ENCODE peak calls at places on chromosomes 3 and 15, in four cellular contexts. O is pancreas, Z is A549, A is fibroblast of lung. W is an unnamed sample.

GRCh38 chr3:113002676-113003075 is 11.9 kb downstream of the GTPBP8 start:
- DNase-seq in Z (no peak), O (no peak), A (no peak), W (peak)

GRCh38 chr15:61050844-61051569 is 178.1 kb downstream of the RORA start:
- DNase-seq in O (no peak), A (no peak), Z (no peak), W (no peak)

GRCh38 chr3:129052675-129053074 is 7.9 kb upstream of the GP9 start:
- DNase-seq in O (peak), A (no peak), Z (no peak), W (no peak)

GRCh38 chr3:13839253-13839652 is 40.6 kb downstream of the WNT7A start:
- DNase-seq in O (no peak), A (no peak), Z (no peak), W (no peak)

GRCh38 chr3:11005686-11006256 is 13.2 kb downstream of the SLC6A1 start:
- DNase-seq in Z (no peak), O (no peak), A (no peak), W (no peak)

GRCh38 chr15:76169013-76169412 is 109.2 kb downstream of the TMEM266 start:
- DNase-seq in O (no peak), A (no peak), Z (no peak), W (no peak)

GRCh38 chr3:10160925-10161324 is 3.8 kb upstream of the IRAK2 start:
- DNase-seq in O (no peak), Z (no peak), A (no peak), W (no peak)

GRCh38 chr15:56242576-56243116 is 1.0 kb downstream of the RFX7 start:
- DNase-seq in A (peak), Z (no peak), O (no peak), W (no peak)

GRCh38 chr3:159200176-159200575 is 398.3 kb downstream of the MFSD1 start:
- DNase-seq in O (no peak), Z (no peak), A (no peak), W (no peak)

GRCh38 chr3:123122525-123123315 is 55.9 kb downstream of the PDIA5 start:
- DNase-seq in Z (no peak), O (no peak), A (peak), W (no peak)

GRCh38 chr3:126208618-126209256 is 28.4 kb upstream of the ALDH1L1 start:
- DNase-seq in O (peak), Z (peak), A (peak), W (no peak)

GRCh38 chr3:42123012-42123581 is 31.9 kb downstream of the TRAK1 start:
- DNase-seq in O (no peak), Z (no peak), A (no peak), W (no peak)
- H3K4me3 ChIP-seq in O (no peak), Z (no peak), A (no peak), W (no peak)

GRCh38 chr3:138359549-138360271 is 11.3 kb downstream of the MRAS start:
- DNase-seq in A (no peak), O (no peak), Z (no peak), W (no peak)

GRCh38 chr3:138360272-138361192 is 12.2 kb downstream of the MRAS start:
- DNase-seq in Z (no peak), A (no peak), O (no peak), W (no peak)

GRCh38 chr3:138361561-138361971 is 13.2 kb downstream of the MRAS start:
- DNase-seq in O (no peak), Z (no peak), A (no peak), W (no peak)

GRCh38 chr3:138362536-138362935 is 14.2 kb downstream of the MRAS start:
- DNase-seq in O (no peak), Z (no peak), A (no peak), W (no peak)

GRCh38 chr3:138361193-138361525 is 12.8 kb downstream of the MRAS start:
- DNase-seq in Z (no peak), A (no peak), O (no peak), W (no peak)
- H3K4me3 ChIP-seq in Z (no peak), A (no peak), O (no peak), W (no peak)

GRCh38 chr15:85785887-85786777 is 8.6 kb downstream of the KLHL25 start:
- DNase-seq in A (no peak), Z (peak), O (no peak), W (peak)
- H3K4me3 ChIP-seq in A (no peak), Z (no peak), O (no peak), W (no peak)

DNA sequence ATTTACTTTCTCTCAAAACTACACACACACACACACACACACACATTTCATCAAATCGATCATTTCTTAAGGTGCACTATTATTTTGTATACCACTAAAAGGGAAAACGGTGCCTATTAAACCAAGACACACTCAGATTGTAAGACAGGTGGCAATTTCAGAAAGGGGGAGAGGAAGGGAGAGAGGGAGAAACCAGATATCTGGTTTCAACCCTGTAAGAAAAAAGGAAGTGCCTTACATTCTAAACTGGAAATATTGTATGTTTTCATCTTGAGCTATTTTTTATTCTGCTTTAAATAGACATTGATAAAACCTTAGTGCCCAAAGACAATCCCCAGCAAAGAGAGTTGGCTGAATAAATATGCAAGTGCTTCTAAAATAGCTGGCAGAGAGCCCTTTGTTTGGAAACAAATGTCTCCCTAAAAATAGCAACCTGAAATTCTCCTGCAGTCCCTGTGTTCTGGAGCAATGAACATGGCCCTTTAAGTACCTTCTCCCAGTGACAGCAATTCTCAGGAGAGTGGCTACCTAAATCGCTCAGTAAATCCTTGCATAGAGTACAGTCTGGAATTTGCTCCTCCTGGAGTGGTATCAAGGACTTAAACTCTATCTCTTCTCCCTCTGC is 85.7 kb downstream of the RARB start:
- DNase-seq in O (no peak), A (no peak), Z (no peak), W (no peak)
- H3K4me3 ChIP-seq in O (no peak), A (no peak), Z (no peak), W (no peak)

GRCh38 chr3:182058488-182058887 is 346.8 kb downstream of the SOX2 start:
- DNase-seq in Z (no peak), A (no peak), O (no peak), W (no peak)
- H3K4me3 ChIP-seq in Z (no peak), A (no peak), O (no peak), W (no peak)

GRCh38 chr15:50251638-50252182 is 13.8 kb downstream of the HDC start:
- DNase-seq in A (no peak), O (no peak), Z (no peak), W (no peak)
- H3K4me3 ChIP-seq in A (no peak), O (no peak), Z (no peak), W (no peak)